ENCODE peak calls at places on chromosome 12, in nine cellular contexts. O, W, B, E, V, J, H, C and T are unnamed samples.

GRCh38 chr12:42135264-42135814 is 9.3 kb downstream of the GXYLT1 start:
- DNase-seq in H (no peak), E (no peak), B (no peak), W (peak; percentile 73), O (peak; percentile 82), V (no peak), C (no peak), J (no peak), T (no peak)

GRCh38 chr12:44379827-44380226 is 496.3 kb downstream of the NELL2 start:
- DNase-seq in C (no peak), B (no peak), H (no peak), V (no peak), W (no peak), E (no peak), O (no peak), J (no peak), T (no peak)

GRCh38 chr12:94126067-94126466 is 22.3 kb upstream of the PLXNC1 start:
- DNase-seq in C (no peak), V (no peak), J (no peak), W (no peak), O (no peak), H (no peak), E (no peak), B (no peak), T (no peak)

GRCh38 chr12:124742111-124742510 is 121.6 kb downstream of the SCARB1 start:
- DNase-seq in C (no peak), W (no peak), H (no peak), J (no peak), O (no peak), B (no peak), V (peak; percentile 62), E (no peak), T (peak; percentile 56)

GRCh38 chr12:27869567-27869966 is 89.5 kb upstream of the MANSC4 start:
- DNase-seq in C (no peak), J (peak; percentile 59), V (no peak), H (no peak), B (no peak), E (no peak), O (peak; percentile 64), W (peak; percentile 22), T (peak; percentile 84)

GRCh38 chr12:105860556-105861207 is 278.1 kb downstream of the NUAK1 start:
- DNase-seq in W (no peak), O (no peak), B (no peak), J (no peak), V (no peak), E (no peak), H (no peak), C (no peak), T (no peak)

GRCh38 chr12:64147011-64147671 is 75.0 kb downstream of the KICS2 start:
- DNase-seq in J (no peak), B (no peak), H (no peak), O (no peak), W (no peak), E (no peak), C (no peak), V (no peak), T (no peak)

GRCh38 chr12:14771651-14772137 is 31.6 kb downstream of the WBP11 start:
- DNase-seq in C (no peak), O (no peak), V (no peak), B (no peak), W (no peak), J (no peak), E (no peak), H (peak; percentile 65), T (no peak)

GRCh38 chr12:16513231-16513630 is 92.7 kb downstream of the LMO3 start:
- DNase-seq in W (no peak), H (no peak), J (no peak), C (no peak), E (no peak), V (no peak), O (no peak), B (no peak), T (peak; percentile 27)

GRCh38 chr12:9086087-9086486 is 29.6 kb downstream of the A2M start:
- DNase-seq in H (no peak), C (no peak), V (no peak), J (no peak), O (no peak), B (no peak), W (no peak), E (no peak), T (no peak)

GRCh38 chr12:12724421-12725085 is 7.4 kb downstream of the CDKN1B start:
- DNase-seq in V (no peak), J (no peak), W (no peak), C (no peak), B (no peak), H (peak; percentile 50), E (no peak), O (peak; percentile 18), T (no peak)

GRCh38 chr12:33223956-33224355 is 215.7 kb downstream of the SYT10 start:
- DNase-seq in H (no peak), C (no peak), J (no peak), O (no peak), V (no peak), E (no peak), W (no peak), B (no peak), T (no peak)

GRCh38 chr12:9813821-9814798 is 13.2 kb upstream of the KLRF1 start:
- DNase-seq in H (peak; percentile 74), O (peak; percentile 73), W (peak; percentile 44), E (no peak), B (peak; percentile 69), J (peak; percentile 76), C (peak; percentile 78), V (peak; percentile 75), T (peak; percentile 89)

GRCh38 chr12:98594050-98594853 is 766 bp downstream of the SLC25A3 start:
- DNase-seq in W (peak; percentile 38), E (no peak), C (peak; percentile 43), O (peak; percentile 29), B (peak; percentile 61), V (peak; percentile 58), J (peak; percentile 41), H (peak; percentile 33), T (peak; percentile 72)

GRCh38 chr12:97745406-97746101 is 282.9 kb downstream of the RMST start:
- DNase-seq in H (no peak), J (no peak), C (no peak), O (no peak), V (no peak), B (no peak), E (no peak), W (no peak), T (no peak)

GRCh38 chr12:1083888-1084262 is 92.9 kb downstream of the ERC1 start:
- DNase-seq in O (peak; percentile 75), V (no peak), J (no peak), B (peak; percentile 65), W (peak; percentile 52), C (peak; percentile 40), H (no peak), E (no peak), T (no peak)

GRCh38 chr12:52151859-52152783 is 39.7 kb downstream of the KRT80 start:
- DNase-seq in V (peak; percentile 91), C (peak; percentile 37), J (peak; percentile 77), E (peak; percentile 35), W (peak; percentile 68), O (peak; percentile 71), H (peak; percentile 38), B (peak; percentile 64), T (peak; percentile 82)
- H3K4me3 ChIP-seq in V (peak overlapping the region; percentile 38), C (peak overlapping the region; percentile 27), J (peak overlapping the region; percentile 57), E (no peak overlapping the region), W (peak overlapping the region; percentile 41), O (peak overlapping the region; percentile 23), H (no peak overlapping the region), B (no peak overlapping the region), T (peak overlapping the region; percentile 8)

GRCh38 chr12:128365831-128366231 is 98.9 kb downstream of the TMEM132C start:
- DNase-seq in O (peak; percentile 2), B (peak; percentile 22), V (no peak), E (no peak), W (no peak), C (no peak), J (no peak), H (no peak), T (peak; percentile 37)
- H3K4me3 ChIP-seq in O (peak overlapping the region; percentile 14), B (peak overlapping the region; percentile 12), V (peak overlapping the region; percentile 28), E (no peak overlapping the region), W (no peak overlapping the region), C (no peak overlapping the region), J (peak overlapping the region; percentile 53), H (no peak overlapping the region), T (peak overlapping the region; percentile 38)

DNA sequence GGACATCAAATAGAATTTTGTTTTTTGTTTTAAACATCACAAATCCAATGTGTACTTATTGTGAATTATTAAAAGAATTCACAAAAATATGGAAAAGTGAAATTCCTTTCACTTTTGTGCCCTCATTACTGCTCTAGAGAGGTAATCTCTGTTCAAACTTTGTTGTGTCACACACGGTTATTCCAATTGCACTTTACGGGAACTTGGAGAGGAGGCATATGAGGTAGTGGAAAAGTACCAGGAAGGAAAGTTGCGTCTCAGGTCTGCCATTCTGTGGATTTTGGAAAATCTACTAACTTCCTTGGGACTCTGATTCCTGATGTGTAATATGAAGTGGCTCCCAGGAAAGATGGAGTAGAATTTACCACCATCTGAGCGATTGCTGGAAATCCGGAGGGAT is 90.9 kb upstream of the DCN start:
- DNase-seq in V (no peak), H (no peak), W (no peak), B (no peak), E (no peak), C (peak; percentile 34), O (peak; percentile 16), J (no peak), T (no peak)
- H3K4me3 ChIP-seq in V (no peak overlapping the region), H (no peak overlapping the region), W (no peak overlapping the region), B (no peak overlapping the region), E (no peak overlapping the region), C (no peak overlapping the region), O (no peak overlapping the region), J (no peak overlapping the region), T (no peak overlapping the region)

GRCh38 chr12:95202691-95203476 is 14.4 kb downstream of the FGD6 start:
- DNase-seq in O (peak; percentile 67), E (no peak), H (no peak), W (peak; percentile 66), V (no peak), C (no peak), J (no peak), B (peak; percentile 46), T (no peak)
- H3K4me3 ChIP-seq in O (no peak overlapping the region), E (no peak overlapping the region), H (peak overlapping the region; percentile 36), W (no peak overlapping the region), V (no peak overlapping the region), C (no peak overlapping the region), J (peak overlapping the region; percentile 1), B (no peak overlapping the region), T (no peak overlapping the region)

GRCh38 chr12:133037207-133038005 is at the start of gene ZNF84:
- DNase-seq in C (peak; percentile 88), J (peak; percentile 95), W (peak; percentile 99), V (peak; percentile 97), O (peak; percentile 99), H (peak; percentile 98), E (peak; percentile 99), B (peak; percentile 97), T (peak; percentile 98)

GRCh38 chr12:133038310-133038709 is 1.0 kb downstream of the ZNF84 start:
- DNase-seq in H (peak; percentile 8), O (no peak), B (no peak), J (no peak), W (no peak), E (no peak), C (no peak), V (no peak), T (no peak)
- H3K4me3 ChIP-seq in H (peak overlapping the region; percentile 86), O (peak overlapping the region; percentile 54), B (peak overlapping the region; percentile 85), J (peak overlapping the region; percentile 87), W (peak overlapping the region; percentile 72), E (peak overlapping the region; percentile 65), C (peak overlapping the region; percentile 95), V (peak overlapping the region; percentile 72), T (peak overlapping the region; percentile 84)